ENCODE peak calls at places on chromosomes 2 and 18, in six cellular contexts. One of them, this sample, is unnamed.

GRCh38 chr18:12334280-12335262 is 26.5 kb downstream of the TUBB6 start:
- DNase-seq in activated CD4-positive, alpha-beta T cell treated with anti-CD3 and anti-CD28 coated beads for 24 hours: no peak
- DNase-seq in EL: no peak
- DNase-seq in left cardiac atrium: peak; percentile 43
- DNase-seq in HT1080: no peak
- DNase-seq in Calu3: no peak
- DNase-seq in this sample: no peak

GRCh38 chr2:181896286-181896685 is 4.8 kb downstream of the ITPRID2 start:
- DNase-seq in HT1080: no peak
- DNase-seq in EL: no peak
- DNase-seq in activated CD4-positive, alpha-beta T cell treated with anti-CD3 and anti-CD28 coated beads for 24 hours: no peak
- DNase-seq in Calu3: no peak
- DNase-seq in left cardiac atrium: no peak
- DNase-seq in this sample: no peak

GRCh38 chr2:42928692-42929576 is 136.6 kb upstream of the HAAO start:
- DNase-seq in left cardiac atrium: peak; percentile 24
- DNase-seq in activated CD4-positive, alpha-beta T cell treated with anti-CD3 and anti-CD28 coated beads for 24 hours: no peak
- DNase-seq in HT1080: no peak
- DNase-seq in EL: peak; percentile 25
- DNase-seq in Calu3: no peak
- DNase-seq in this sample: no peak

GRCh38 chr2:36403675-36404230 is 48.2 kb downstream of the CRIM1 start:
- DNase-seq in left cardiac atrium: no peak
- DNase-seq in HT1080: peak; percentile 97
- DNase-seq in EL: peak; percentile 90
- DNase-seq in activated CD4-positive, alpha-beta T cell treated with anti-CD3 and anti-CD28 coated beads for 24 hours: no peak
- DNase-seq in Calu3: peak; percentile 20
- DNase-seq in this sample: no peak

GRCh38 chr2:72139871-72140620 is 7.6 kb downstream of the CYP26B1 start:
- DNase-seq in EL: no peak
- DNase-seq in activated CD4-positive, alpha-beta T cell treated with anti-CD3 and anti-CD28 coated beads for 24 hours: no peak
- DNase-seq in Calu3: no peak
- DNase-seq in left cardiac atrium: no peak
- DNase-seq in HT1080: no peak
- DNase-seq in this sample: peak; percentile 29

GRCh38 chr2:101720732-101721131 is 23.2 kb downstream of the MAP4K4 start:
- DNase-seq in HT1080: no peak
- DNase-seq in activated CD4-positive, alpha-beta T cell treated with anti-CD3 and anti-CD28 coated beads for 24 hours: no peak
- DNase-seq in left cardiac atrium: no peak
- DNase-seq in Calu3: no peak
- DNase-seq in EL: no peak
- DNase-seq in this sample: no peak

GRCh38 chr2:180017764-180018163 is 10.7 kb upstream of the CWC22 start:
- DNase-seq in left cardiac atrium: peak; percentile 25
- DNase-seq in EL: peak; percentile 59
- DNase-seq in activated CD4-positive, alpha-beta T cell treated with anti-CD3 and anti-CD28 coated beads for 24 hours: no peak
- DNase-seq in HT1080: peak; percentile 23
- DNase-seq in Calu3: no peak
- DNase-seq in this sample: no peak

GRCh38 chr2:181742908-181743722 is 62.8 kb upstream of the NEUROD1 start:
- DNase-seq in Calu3: peak; percentile 52
- DNase-seq in EL: peak; percentile 65
- DNase-seq in HT1080: peak; percentile 72
- DNase-seq in activated CD4-positive, alpha-beta T cell treated with anti-CD3 and anti-CD28 coated beads for 24 hours: no peak
- DNase-seq in left cardiac atrium: peak; percentile 36
- DNase-seq in this sample: no peak

GRCh38 chr2:151508519-151508918 is 98.8 kb downstream of the RIF1 start:
- DNase-seq in Calu3: no peak
- DNase-seq in left cardiac atrium: no peak
- DNase-seq in HT1080: no peak
- DNase-seq in EL: no peak
- DNase-seq in activated CD4-positive, alpha-beta T cell treated with anti-CD3 and anti-CD28 coated beads for 24 hours: no peak
- DNase-seq in this sample: no peak

GRCh38 chr2:143524001-143524608 is 394.9 kb downstream of the ARHGAP15 start:
- DNase-seq in EL: peak; percentile 58
- DNase-seq in left cardiac atrium: no peak
- DNase-seq in Calu3: no peak
- DNase-seq in HT1080: no peak
- DNase-seq in activated CD4-positive, alpha-beta T cell treated with anti-CD3 and anti-CD28 coated beads for 24 hours: no peak
- DNase-seq in this sample: no peak

GRCh38 chr2:156826342-156826933 is 390.3 kb downstream of the GPD2 start:
- DNase-seq in HT1080: peak; percentile 69
- DNase-seq in Calu3: no peak
- DNase-seq in activated CD4-positive, alpha-beta T cell treated with anti-CD3 and anti-CD28 coated beads for 24 hours: no peak
- DNase-seq in EL: peak; percentile 68
- DNase-seq in left cardiac atrium: no peak
- DNase-seq in this sample: no peak

GRCh38 chr2:196566969-196567666 is 72.4 kb upstream of the CCDC150 start:
- DNase-seq in EL: no peak
- DNase-seq in HT1080: no peak
- DNase-seq in activated CD4-positive, alpha-beta T cell treated with anti-CD3 and anti-CD28 coated beads for 24 hours: no peak
- DNase-seq in Calu3: no peak
- DNase-seq in left cardiac atrium: no peak
- DNase-seq in this sample: no peak

GRCh38 chr2:197219636-197220035 is 90.9 kb downstream of the ANKRD44 start:
- DNase-seq in activated CD4-positive, alpha-beta T cell treated with anti-CD3 and anti-CD28 coated beads for 24 hours: no peak
- DNase-seq in left cardiac atrium: no peak
- DNase-seq in Calu3: no peak
- DNase-seq in HT1080: no peak
- DNase-seq in EL: no peak
- DNase-seq in this sample: no peak

GRCh38 chr2:230909841-230910545 is 15.0 kb downstream of the GPR55 start:
- DNase-seq in Calu3: no peak
- DNase-seq in left cardiac atrium: no peak
- DNase-seq in activated CD4-positive, alpha-beta T cell treated with anti-CD3 and anti-CD28 coated beads for 24 hours: no peak
- DNase-seq in EL: no peak
- DNase-seq in HT1080: no peak
- DNase-seq in this sample: no peak

GRCh38 chr2:195795879-195796278 is 138.9 kb downstream of the SLC39A10 start:
- DNase-seq in HT1080: no peak
- DNase-seq in left cardiac atrium: no peak
- DNase-seq in activated CD4-positive, alpha-beta T cell treated with anti-CD3 and anti-CD28 coated beads for 24 hours: no peak
- DNase-seq in Calu3: no peak
- DNase-seq in EL: no peak
- DNase-seq in this sample: no peak

GRCh38 chr2:99832921-99833320 is 309.5 kb downstream of the AFF3 start:
- DNase-seq in left cardiac atrium: no peak
- DNase-seq in Calu3: no peak
- DNase-seq in HT1080: no peak
- DNase-seq in activated CD4-positive, alpha-beta T cell treated with anti-CD3 and anti-CD28 coated beads for 24 hours: no peak
- DNase-seq in EL: no peak
- DNase-seq in this sample: no peak